ENCODE peak calls at places on chromosomes 13 and 19, in four cellular contexts. O is A549, J is Panc1, Y is SK-N-SH. K is an unnamed sample.

GRCh38 chr19:1483979-1484428 is 5.0 kb upstream of the C19orf25 start:
- DNase-seq in O (no peak), J (no peak), Y (no peak), K (no peak)

GRCh38 chr19:8517551-8518442 is 3.8 kb upstream of the ZNF414 start:
- DNase-seq in Y (no peak), J (no peak), O (no peak), K (peak)

GRCh38 chr13:27034678-27035111 is 136.9 kb downstream of the USP12 start:
- DNase-seq in O (no peak), J (no peak), Y (no peak), K (no peak)

GRCh38 chr13:33531484-33531883 is 245.9 kb upstream of the STARD13 start:
- DNase-seq in O (no peak), Y (no peak), J (no peak), K (no peak)

GRCh38 chr13:34867590-34867989 is 74.5 kb upstream of the NBEA start:
- DNase-seq in J (no peak), O (peak), Y (no peak), K (no peak)

GRCh38 chr13:100314132-100314910 is 225.4 kb downstream of the PCCA start:
- DNase-seq in J (no peak), Y (no peak), O (no peak), K (no peak)

GRCh38 chr13:19862511-19863313 is 737 bp downstream of the ZMYM5 start:
- DNase-seq in O (peak), J (no peak), Y (no peak), K (no peak)

GRCh38 chr13:98473135-98473791 is 103.6 kb downstream of the STK24 start:
- DNase-seq in J (no peak), O (no peak), Y (no peak), K (no peak)

GRCh38 chr19:31448221-31448657 is 99.0 kb upstream of the TSHZ3 start:
- DNase-seq in J (no peak), Y (peak), O (peak), K (no peak)

GRCh38 chr19:35755550-35756371 is 1.1 kb downstream of the HSPB6 start:
- DNase-seq in J (no peak), Y (no peak), O (no peak), K (no peak)

GRCh38 chr13:63954683-63955082 is 2539.0 kb upstream of the PCDH20 start:
- DNase-seq in Y (no peak), O (no peak), J (no peak), K (no peak)

GRCh38 chr19:6020166-6020967 is 42.4 kb upstream of the RANBP3 start:
- DNase-seq in J (no peak), Y (peak), O (no peak), K (no peak)

GRCh38 chr13:95797016-95797415 is 120.1 kb downstream of the DNAJC3 start:
- DNase-seq in Y (no peak), O (no peak), J (no peak), K (no peak)

GRCh38 chr13:78030351-78030750 is 111.7 kb upstream of the EDNRB start:
- DNase-seq in O (no peak), Y (no peak), J (no peak), K (no peak)

GRCh38 chr13:112880976-112881540 is 88.0 kb upstream of the MCF2L start:
- DNase-seq in J (no peak), Y (no peak), O (no peak), K (no peak)

GRCh38 chr19:2811221-2811722 is 8.4 kb upstream of the ZNF554 start:
- DNase-seq in J (no peak), O (no peak), Y (peak), K (no peak)

GRCh38 chr13:98975822-98976261 is 2.0 kb downstream of the DOCK9 start:
- DNase-seq in J (no peak), O (no peak), Y (no peak), K (no peak)

GRCh38 chr19:51337861-51338562 is 3.9 kb downstream of the VSIG10L start:
- DNase-seq in J (no peak), Y (no peak), O (no peak), K (no peak)

GRCh38 chr13:96851856-96852255 is 142.4 kb downstream of the OXGR1 start:
- DNase-seq in O (no peak), J (no peak), Y (no peak), K (no peak)

GRCh38 chr13:75621147-75621546 is 15.0 kb upstream of the LMO7 start:
- DNase-seq in O (no peak), J (no peak), Y (no peak), K (no peak)

GRCh38 chr13:32881074-32881791 is 135.0 kb upstream of the KL start:
- DNase-seq in J (no peak), O (no peak), Y (no peak), K (no peak)

GRCh38 chr19:35959040-35959967 is 23.1 kb downstream of the LRFN3 start:
- DNase-seq in J (no peak), O (no peak), Y (peak), K (no peak)

GRCh38 chr19:46574533-46574932 is 26.6 kb upstream of the CALM3 start:
- DNase-seq in J (no peak), Y (peak), O (no peak), K (no peak)

GRCh38 chr13:97364031-97364430 is 69.9 kb upstream of the RAP2A start:
- DNase-seq in O (no peak), Y (no peak), J (no peak), K (no peak)

GRCh38 chr13:73040968-73041580 is 17.7 kb upstream of the KLF5 start:
- DNase-seq in Y (no peak), O (peak), J (no peak), K (no peak)

GRCh38 chr13:79593611-79594275 is 112.8 kb downstream of the NDFIP2 start:
- DNase-seq in J (no peak), O (no peak), Y (peak), K (no peak)

GRCh38 chr13:79593121-79593520 is 112.2 kb downstream of the NDFIP2 start:
- DNase-seq in J (no peak), O (no peak), Y (no peak), K (no peak)

GRCh38 chr13:79589605-79590511 is 108.9 kb downstream of the NDFIP2 start:
- DNase-seq in O (no peak), J (no peak), Y (no peak), K (peak)

GRCh38 chr13:79591493-79591892 is 110.5 kb downstream of the NDFIP2 start:
- DNase-seq in Y (no peak), O (no peak), J (no peak), K (no peak)
- TF ChIP-seq CTCF in Y (no peak), O (no peak), J (no peak), K (no peak)

GRCh38 chr13:109608032-109608431 is 178.4 kb downstream of the IRS2 start:
- DNase-seq in O (no peak), J (no peak), Y (no peak), K (no peak)
- TF ChIP-seq REST in O (no peak), J (no peak), Y (no peak), K (no peak)

DNA sequence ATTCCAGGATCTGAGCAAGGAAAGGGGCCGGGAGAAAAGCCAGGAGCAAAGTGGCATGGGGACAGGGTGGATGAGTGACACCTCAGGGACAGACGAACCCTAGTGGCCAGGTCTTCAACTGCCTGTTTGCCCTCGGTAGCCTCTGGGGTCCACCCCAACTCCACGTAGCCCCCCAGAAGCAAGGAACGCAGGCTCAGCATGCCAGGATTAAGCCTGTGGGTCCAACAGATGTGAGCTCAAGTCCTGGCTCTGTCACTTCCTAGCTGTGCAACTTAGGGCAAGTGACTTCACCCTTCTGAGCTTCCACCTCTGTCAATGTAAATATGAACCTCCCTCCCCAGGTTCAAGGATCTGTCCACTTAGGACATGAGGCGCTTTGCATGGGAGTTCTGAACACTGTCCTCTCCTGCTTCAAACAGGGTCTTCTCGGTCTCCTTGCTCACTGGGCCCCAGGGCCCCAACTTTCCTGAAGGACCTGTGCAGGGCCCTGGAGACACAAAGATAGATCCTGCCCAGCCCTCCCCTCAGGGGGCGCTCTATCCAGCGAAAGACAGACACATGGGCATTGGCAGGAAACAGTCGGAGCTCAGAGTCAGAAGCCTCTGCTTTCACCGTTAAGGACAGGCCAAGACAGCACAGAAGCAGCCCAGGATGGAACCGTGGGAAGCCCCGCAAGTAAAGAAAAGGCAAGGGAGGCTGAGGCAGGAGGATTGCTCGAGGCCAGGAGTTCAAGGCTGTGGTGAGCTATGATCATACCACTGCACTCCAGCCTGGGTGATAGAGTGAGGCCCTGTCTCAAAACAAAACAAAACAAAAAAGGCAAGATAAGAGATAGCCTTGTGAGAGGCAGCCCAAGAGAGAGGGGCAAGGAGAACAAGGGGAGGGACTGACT is 13.2 kb downstream of the SYDE1 start:
- DNase-seq in J (no peak), Y (no peak), O (no peak), K (no peak)
- TF ChIP-seq CTCF in J (no peak), Y (no peak), O (no peak), K (no peak)

GRCh38 chr19:43747557-43748204 is 7.1 kb downstream of the SMG9 start:
- DNase-seq in Y (no peak), J (no peak), O (no peak), K (no peak)
- TF ChIP-seq REST in Y (no peak), J (no peak), O (no peak), K (no peak)

DNA sequence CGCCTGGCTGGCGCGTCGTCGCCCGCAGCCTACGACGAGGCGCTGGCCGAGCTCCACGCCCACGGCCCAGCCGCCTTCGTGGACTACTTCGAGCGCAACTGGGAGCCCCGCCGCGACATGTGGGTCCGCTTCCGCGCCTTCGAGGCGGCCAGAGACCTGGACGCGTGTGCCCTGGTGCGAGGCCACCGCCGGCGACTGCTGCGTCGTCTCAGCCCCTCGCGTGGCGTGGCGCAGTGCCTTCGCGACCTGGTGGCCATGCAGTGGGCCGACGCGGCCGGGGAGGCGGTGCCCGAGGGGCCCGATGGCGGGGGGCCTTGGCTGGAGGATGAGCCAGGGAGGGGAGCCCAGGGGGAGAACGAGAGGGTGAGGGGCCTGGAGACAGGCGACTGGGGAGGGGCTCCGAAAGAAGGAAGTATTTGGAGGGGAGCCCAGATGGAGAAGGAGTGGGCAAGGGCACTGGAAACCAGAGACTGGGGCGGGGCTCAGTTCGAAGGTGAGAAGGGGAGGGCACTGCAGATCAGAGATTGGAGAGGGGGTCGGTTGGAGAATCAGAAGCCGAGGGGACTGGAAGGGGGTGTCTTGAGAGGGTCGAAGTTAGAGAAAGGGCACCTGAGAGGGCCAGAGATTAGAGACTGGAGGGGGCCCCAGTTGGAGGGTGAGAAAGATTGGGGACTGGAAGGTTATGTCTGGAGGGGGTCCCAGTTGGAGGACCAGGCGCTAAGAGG is 24.8 kb downstream of the ZSWIM9 start:
- DNase-seq in Y (peak), J (no peak), O (no peak), K (no peak)
- TF ChIP-seq CTCF in Y (no peak), J (no peak), O (no peak), K (no peak)

GRCh38 chr19:34480971-34481821 is at the start of gene WTIP:
- DNase-seq in J (no peak), O (peak), Y (peak), K (no peak)
- TF ChIP-seq REST in J (peak), O (no peak), Y (no peak), K (no peak)